ENCODE peak calls at places on chromosomes 11 and 22, in four cellular contexts. R is ovary, N is HCT116, A is small intestine. W is an unnamed sample.

GRCh38 chr11:107591098-107591445 is at the start of gene ELMOD1:
- DNase-seq in R (peak; percentile 44), N (no peak), A (no peak), W (no peak)

GRCh38 chr22:43911351-43911750 is 12.3 kb upstream of the PNPLA3 start:
- DNase-seq in R (no peak), N (no peak), A (no peak), W (no peak)

GRCh38 chr11:65852508-65853248 is 5.3 kb downstream of the CFL1 start:
- DNase-seq in R (no peak), N (no peak), A (peak; percentile 33), W (no peak)

GRCh38 chr11:57497303-57498247 is 17.9 kb downstream of the SLC43A1 start:
- DNase-seq in R (no peak), N (no peak), A (peak; percentile 62), W (no peak)

GRCh38 chr11:105720096-105720495 is 110.2 kb downstream of the GRIA4 start:
- DNase-seq in R (no peak), N (no peak), A (no peak), W (no peak)

GRCh38 chr11:117096140-117096972 is 1.9 kb downstream of the SIK3 start:
- DNase-seq in R (no peak), N (no peak), A (peak; percentile 24), W (no peak)

GRCh38 chr11:72078477-72078876 is 1.9 kb downstream of the NUMA1 start:
- DNase-seq in R (no peak), N (no peak), A (no peak), W (no peak)

GRCh38 chr11:133892126-133892525 is 46.8 kb upstream of the SPATA19 start:
- DNase-seq in R (no peak), N (no peak), A (no peak), W (no peak)

GRCh38 chr11:93197383-93198220 is at the start of gene SLC36A4:
- DNase-seq in R (peak; percentile 89), N (peak; percentile 87), A (peak; percentile 85), W (peak; percentile 98)

GRCh38 chr11:84914511-84914910 is 712.6 kb downstream of the DLG2 start:
- DNase-seq in R (no peak), N (no peak), A (no peak), W (no peak)

GRCh38 chr11:74141274-74141695 is 29.5 kb downstream of the C2CD3 start:
- DNase-seq in R (no peak), N (no peak), A (peak; percentile 32), W (no peak)

GRCh38 chr11:109964487-109964886 is 128.7 kb upstream of the ZC3H12C start:
- DNase-seq in R (no peak), N (no peak), A (no peak), W (no peak)

GRCh38 chr11:56670984-56671383 is 7.5 kb downstream of the OR5AR1 start:
- DNase-seq in R (no peak), N (no peak), A (no peak), W (no peak)

GRCh38 chr11:33682446-33682845 is 18.2 kb downstream of the C11orf91 start:
- DNase-seq in R (no peak), N (no peak), A (no peak), W (no peak)

GRCh38 chr11:68650801-68651200 is 33.5 kb upstream of the GAL start:
- DNase-seq in R (no peak), N (no peak), A (no peak), W (no peak)

GRCh38 chr22:32542332-32543019 is 67.9 kb downstream of the FBXO7 start:
- DNase-seq in R (no peak), N (no peak), A (no peak), W (no peak)

GRCh38 chr11:3123761-3124733 is 41.1 kb downstream of the OSBPL5 start:
- DNase-seq in R (peak; percentile 69), N (peak; percentile 34), A (peak; percentile 9), W (peak; percentile 95)

GRCh38 chr11:26987205-26987604 is 6.7 kb upstream of the FIBIN start:
- DNase-seq in R (no peak), N (no peak), A (no peak), W (no peak)

GRCh38 chr22:43796567-43796966 is 15.5 kb downstream of the EFCAB6 start:
- DNase-seq in R (no peak), N (peak; percentile 6), A (peak; percentile 20), W (no peak)

GRCh38 chr11:126676536-126676935 is 321.1 kb downstream of the ST3GAL4 start:
- DNase-seq in R (no peak), N (no peak), A (no peak), W (no peak)

GRCh38 chr11:46916669-46917108 is 1.7 kb downstream of the LRP4 start:
- DNase-seq in R (peak; percentile 60), N (no peak), A (peak; percentile 42), W (peak; percentile 72)

GRCh38 chr11:59173080-59173963 is 1.4 kb downstream of the DTX4 start:
- DNase-seq in R (peak; percentile 61), N (no peak), A (peak; percentile 54), W (no peak)

GRCh38 chr11:101169944-101170343 is 40.3 kb upstream of the PGR start:
- DNase-seq in R (no peak), N (no peak), A (no peak), W (no peak)

GRCh38 chr11:130246719-130247118 is 68.0 kb downstream of the ZBTB44 start:
- DNase-seq in R (no peak), N (no peak), A (no peak), W (no peak)

GRCh38 chr11:100980156-100980555 is 149.5 kb downstream of the PGR start:
- DNase-seq in R (no peak), N (no peak), A (no peak), W (no peak)

GRCh38 chr11:123576501-123576900 is 77.9 kb downstream of the SCN3B start:
- DNase-seq in R (no peak), N (no peak), A (no peak), W (no peak)

GRCh38 chr11:94876645-94877445 is 96.5 kb downstream of the CWC15 start:
- DNase-seq in R (peak; percentile 79), N (peak; percentile 72), A (peak; percentile 16), W (peak; percentile 93)

GRCh38 chr11:5363712-5364111 is 12.4 kb downstream of the OR51B6 start:
- DNase-seq in R (no peak), N (no peak), A (no peak), W (no peak)

DNA sequence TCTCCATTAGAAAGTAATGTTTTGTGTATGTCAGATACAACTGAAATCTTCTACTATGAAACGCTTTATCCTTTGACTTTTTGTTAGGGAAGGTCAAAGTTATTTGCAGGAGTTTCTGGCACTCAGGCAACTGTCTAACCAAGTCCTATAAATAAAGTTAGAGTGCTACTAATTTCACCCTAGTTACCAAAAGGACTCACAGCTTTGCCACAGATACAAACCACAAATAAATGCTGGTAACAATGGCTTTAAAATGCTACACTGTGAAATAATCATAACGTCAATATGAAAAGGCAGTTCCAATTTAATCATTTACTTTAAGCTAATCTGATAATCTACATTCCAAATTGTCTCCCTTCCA is 124.3 kb downstream of the RBFOX2 start:
- DNase-seq in R (no peak), N (no peak), A (no peak), W (no peak)
- H3K4me1 ChIP-seq in R (peaks cover 13% of the 10 kb centered on the region), N (peaks cover 35% of the 10 kb centered on the region), A (peaks cover 4% of the 10 kb centered on the region), W (peaks cover 49% of the 10 kb centered on the region)

GRCh38 chr11:67407700-67408163 is 3.8 kb downstream of the TBC1D10C start:
- DNase-seq in R (no peak), N (no peak), A (no peak), W (no peak)

GRCh38 chr11:67408437-67409200 is 4.7 kb downstream of the TBC1D10C start:
- DNase-seq in R (no peak), N (no peak), A (no peak), W (no peak)

GRCh38 chr11:67405688-67406339 is 1.9 kb downstream of the TBC1D10C start:
- DNase-seq in R (no peak), N (no peak), A (no peak), W (no peak)

GRCh38 chr11:67406420-67406968 is 2.6 kb downstream of the TBC1D10C start:
- DNase-seq in R (no peak), N (no peak), A (no peak), W (no peak)

GRCh38 chr11:67406969-67407699 is 3.3 kb downstream of the TBC1D10C start:
- DNase-seq in R (no peak), N (no peak), A (no peak), W (no peak)
- H3K4me1 ChIP-seq in R (peaks cover under 1% of the 10 kb centered on the region), N (peaks cover 2% of the 10 kb centered on the region), A (no peaks in the 10 kb centered on the region), W (no peaks in the 10 kb centered on the region)

DNA sequence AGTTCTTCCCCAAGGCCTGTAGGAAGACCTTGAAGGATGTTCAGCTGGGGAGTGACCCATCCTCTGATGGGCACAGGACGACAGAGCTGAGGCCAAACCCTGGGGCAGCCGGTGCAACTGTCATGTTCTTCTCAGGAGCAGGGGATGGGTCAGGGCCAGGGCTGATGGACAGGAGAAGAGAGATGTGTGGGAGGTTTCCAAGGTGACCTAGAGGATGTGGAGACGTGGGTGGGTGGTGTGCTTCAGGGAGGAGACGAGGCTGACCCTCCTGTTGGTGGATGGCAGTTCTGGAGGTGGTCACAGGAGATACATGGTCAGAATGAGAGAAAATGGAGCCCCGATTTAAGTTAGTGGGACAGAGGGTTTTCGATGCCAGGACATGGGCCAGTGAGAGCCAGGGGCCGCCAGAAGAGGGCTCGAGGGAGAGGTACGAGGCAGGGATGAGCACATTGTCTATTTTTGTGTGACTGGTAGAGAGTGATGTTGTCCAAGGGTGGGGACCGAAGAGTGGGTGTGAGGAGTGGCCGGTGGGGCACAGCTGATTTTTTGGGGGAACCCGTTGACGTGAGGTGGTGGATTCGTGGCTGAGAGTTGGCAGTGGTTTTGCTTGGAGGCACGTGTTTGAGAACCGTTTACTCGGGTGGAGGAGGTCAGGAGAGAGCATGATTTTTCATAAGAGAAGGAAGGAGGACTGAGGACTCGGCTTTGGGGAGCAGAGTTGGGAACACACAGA is 14.6 kb downstream of the TBC1D22A start:
- DNase-seq in R (no peak), N (no peak), A (no peak), W (no peak)
- H3K4me1 ChIP-seq in R (peaks cover 3% of the 10 kb centered on the region), N (peaks cover 39% of the 10 kb centered on the region), A (peaks cover 20% of the 10 kb centered on the region), W (peaks cover 54% of the 10 kb centered on the region)

DNA sequence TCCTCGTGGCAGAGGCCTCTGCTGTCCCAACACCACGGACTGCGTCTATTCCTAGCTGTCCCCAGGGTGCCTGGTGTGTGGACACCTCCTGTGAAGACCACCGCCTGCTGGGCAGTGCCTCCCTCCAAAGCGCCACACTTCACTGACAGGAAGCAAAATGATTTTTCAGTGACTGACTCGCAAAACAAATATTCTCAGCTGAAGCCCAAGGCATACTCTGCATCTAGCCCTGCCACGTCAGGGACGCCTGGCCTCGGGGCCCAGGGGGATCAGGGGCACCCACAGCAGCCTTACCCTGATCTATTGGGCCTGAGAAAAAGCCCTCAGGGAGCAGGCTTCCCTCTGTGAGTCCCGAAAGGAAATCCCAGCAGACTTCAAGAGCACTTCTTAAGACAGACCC is 2.2 kb downstream of the BRD1 start:
- DNase-seq in R (no peak), N (no peak), A (no peak), W (no peak)
- H3K4me1 ChIP-seq in R (peaks cover 36% of the 10 kb centered on the region), N (peaks cover 8% of the 10 kb centered on the region), A (peaks cover 10% of the 10 kb centered on the region), W (no peaks in the 10 kb centered on the region)

W was measured in right atrium auricular region.